ENCODE peak calls at places on chromosome 5, in five cellular contexts. Z is pancreas, C is right cardiac atrium, M is left ventricle myocardium inferior, T is IMR-90. J is an unnamed sample.

GRCh38 chr5:123819818-123820217 is 307.8 kb downstream of the CSNK1G3 start:
- DNase-seq in Z (no peak), M (no peak), T (peak; percentile 93), C (no peak), J (no peak)

GRCh38 chr5:146647656-146648199 is 131.7 kb upstream of the GPR151 start:
- DNase-seq in Z (no peak), T (no peak), M (no peak), C (no peak), J (no peak)

GRCh38 chr5:162485666-162486292 is 418.2 kb downstream of the GABRG2 start:
- DNase-seq in T (no peak), C (no peak), Z (no peak), M (no peak), J (no peak)

GRCh38 chr5:135048930-135049329 is 14.9 kb upstream of the PITX1 start:
- DNase-seq in M (no peak), T (no peak), C (no peak), Z (no peak), J (no peak)

GRCh38 chr5:176810084-176810597 is at the start of gene UNC5A:
- DNase-seq in T (peak; percentile 17), Z (no peak), M (peak; percentile 24), C (peak; percentile 54), J (no peak)

GRCh38 chr5:179142434-179143198 is 82.4 kb downstream of the ZNF354C start:
- DNase-seq in Z (no peak), C (no peak), M (no peak), T (peak; percentile 87), J (no peak)

GRCh38 chr5:65198777-65199120 is 283.0 kb downstream of the ADAMTS6 start:
- DNase-seq in M (no peak), Z (no peak), T (peak; percentile 99), C (no peak), J (no peak)

GRCh38 chr5:16936150-16937022 is at the start of gene MYO10:
- DNase-seq in C (peak; percentile 92), Z (peak; percentile 82), M (peak; percentile 80), T (peak; percentile 80), J (peak; percentile 89)

GRCh38 chr5:157335534-157336422 is 69.9 kb downstream of the CYFIP2 start:
- DNase-seq in T (peak; percentile 76), M (peak; percentile 32), C (no peak), Z (no peak), J (no peak)

GRCh38 chr5:146645382-146645781 is 129.4 kb upstream of the GPR151 start:
- DNase-seq in Z (no peak), T (no peak), C (no peak), M (no peak), J (no peak)

GRCh38 chr5:1312993-1313833 is 18.3 kb upstream of the TERT start:
- DNase-seq in M (no peak), Z (no peak), C (no peak), T (no peak), J (no peak)

GRCh38 chr5:55364537-55365055 is 56.8 kb downstream of the MTREX start:
- DNase-seq in C (no peak), Z (no peak), M (no peak), T (no peak), J (no peak)

GRCh38 chr5:55763736-55764420 is 26.0 kb downstream of the DDX4 start:
- DNase-seq in Z (no peak), C (no peak), M (no peak), T (no peak), J (no peak)

GRCh38 chr5:59276886-59277514 is 616.5 kb downstream of the PDE4D start:
- DNase-seq in Z (no peak), T (no peak), M (no peak), C (no peak), J (no peak)

GRCh38 chr5:139633295-139634027 is 14.7 kb upstream of the CXXC5 start:
- DNase-seq in T (peak; percentile 73), Z (peak; percentile 61), M (no peak), C (peak; percentile 79), J (peak; percentile 66)

GRCh38 chr5:113205807-113206206 is 229.0 kb downstream of the TSSK1B start:
- DNase-seq in T (no peak), C (no peak), Z (no peak), M (no peak), J (no peak)

GRCh38 chr5:40475546-40475945 is 204.2 kb upstream of the PTGER4 start:
- DNase-seq in T (peak; percentile 70), C (no peak), Z (no peak), M (no peak), J (no peak)

GRCh38 chr5:116418016-116418415 is 156.6 kb downstream of the SEMA6A start:
- DNase-seq in M (no peak), T (no peak), C (no peak), Z (no peak), J (no peak)

GRCh38 chr5:2866622-2867372 is 115.3 kb upstream of the IRX2 start:
- DNase-seq in M (no peak), C (no peak), T (no peak), Z (no peak), J (no peak)

DNA sequence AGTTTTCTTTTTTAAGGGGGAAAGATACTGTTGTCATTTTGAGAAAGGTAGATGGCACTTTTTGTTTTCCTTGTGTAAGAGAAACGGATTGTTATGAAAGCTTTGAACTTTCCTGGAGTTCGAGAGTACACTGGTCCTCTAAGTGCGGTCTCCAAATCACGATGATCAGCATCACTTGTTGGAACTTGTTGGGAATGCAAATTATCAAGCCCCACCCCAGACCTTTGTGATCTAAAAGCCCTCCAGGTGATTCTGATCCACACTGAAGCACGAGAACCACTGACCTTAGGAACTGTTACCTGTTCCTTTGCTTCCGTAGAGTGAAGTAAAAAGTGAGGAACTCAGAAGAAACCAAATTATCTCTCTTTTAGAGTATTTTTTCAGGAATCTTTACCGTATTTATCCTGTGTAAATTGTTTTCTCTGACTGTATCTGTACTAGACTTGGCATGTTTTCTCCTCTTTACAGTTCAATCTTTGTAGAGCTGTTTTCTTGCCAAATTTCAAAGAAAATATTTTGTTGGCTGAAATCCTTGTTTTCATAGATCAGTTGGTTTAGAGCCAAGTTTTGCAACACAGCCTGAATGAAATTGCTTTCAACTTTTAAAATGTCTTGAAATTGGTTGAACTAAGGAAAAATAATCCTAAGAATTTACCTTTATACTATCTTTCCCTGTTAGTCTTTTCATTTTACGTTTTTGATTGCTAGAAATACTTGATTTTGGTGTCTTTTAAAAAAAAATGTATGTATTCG is 4.0 kb downstream of the MAT2B start:
- DNase-seq in M (no peak), Z (no peak), T (peak; percentile 71), C (no peak), J (no peak)
- H3K4me1 ChIP-seq in M (peaks cover 84% of the 10 kb centered on the region), Z (peaks cover 30% of the 10 kb centered on the region), T (no peaks in the 10 kb centered on the region), C (peaks cover 2% of the 10 kb centered on the region), J (peaks cover 24% of the 10 kb centered on the region)

GRCh38 chr5:132110930-132111329 is 37.3 kb downstream of the CSF2 start:
- DNase-seq in M (no peak), T (peak; percentile 71), Z (no peak), C (no peak), J (no peak)
- H3K4me1 ChIP-seq in M (no peaks in the 10 kb centered on the region), T (no peaks in the 10 kb centered on the region), Z (no peaks in the 10 kb centered on the region), C (no peaks in the 10 kb centered on the region), J (no peaks in the 10 kb centered on the region)

GRCh38 chr5:132475531-132475930 is 15.0 kb downstream of the IRF1 start:
- DNase-seq in Z (no peak), M (no peak), C (no peak), T (no peak), J (no peak)

GRCh38 chr5:132475939-132476852 is 14.4 kb downstream of the IRF1 start:
- DNase-seq in T (no peak), Z (no peak), C (no peak), M (no peak), J (peak; percentile 71)

GRCh38 chr5:132477784-132478497 is 12.6 kb downstream of the IRF1 start:
- DNase-seq in T (no peak), Z (no peak), C (no peak), M (peak; percentile 11), J (no peak)

GRCh38 chr5:132478498-132478855 is 12.1 kb downstream of the IRF1 start:
- DNase-seq in C (peak; percentile 46), M (peak; percentile 15), T (no peak), Z (no peak), J (no peak)

DNA sequence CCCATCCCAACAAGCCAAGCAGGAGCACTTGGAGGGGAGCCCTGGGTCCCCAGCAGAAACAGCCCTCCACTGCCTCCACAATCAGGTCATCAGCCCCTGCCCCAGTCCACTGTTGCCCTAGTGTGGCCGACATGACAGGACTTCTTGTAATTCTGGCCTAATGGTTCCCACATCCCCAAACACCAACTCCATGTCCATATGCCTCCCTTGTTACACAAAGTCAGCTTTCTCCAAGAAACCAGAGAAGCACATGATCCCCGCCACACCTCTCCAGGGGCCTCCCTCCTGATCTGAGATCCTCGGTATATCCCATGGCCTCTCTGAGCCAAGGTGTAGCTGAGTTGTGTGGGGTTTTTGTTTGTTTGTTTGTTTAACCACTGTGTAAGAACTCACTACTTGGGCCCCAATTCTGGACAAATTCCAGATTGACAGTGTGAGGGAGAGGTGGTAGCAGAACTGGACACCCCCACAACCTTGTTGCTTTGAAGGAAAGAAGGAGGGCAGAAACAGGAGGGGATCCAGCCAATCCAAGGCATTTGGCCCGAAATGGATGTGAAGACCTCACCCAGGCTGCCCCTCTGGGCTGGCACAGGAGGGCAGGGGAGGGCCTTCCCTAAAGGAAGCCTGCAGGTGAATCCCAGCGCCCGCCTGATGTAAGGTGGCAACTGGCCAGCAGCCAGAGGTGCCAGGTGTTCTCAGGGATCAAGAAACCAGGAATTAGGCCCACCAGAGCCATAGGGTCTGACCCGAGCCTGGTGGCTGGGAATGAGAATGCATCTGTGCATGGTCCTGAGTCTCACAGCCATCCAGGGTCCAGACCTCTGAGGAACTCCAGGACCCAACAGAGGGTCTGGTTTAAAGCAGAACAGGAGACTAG is 13.5 kb downstream of the IRF1 start:
- DNase-seq in M (peak; percentile 14), C (no peak), Z (no peak), T (no peak), J (no peak)
- H3K4me1 ChIP-seq in M (peaks cover 88% of the 10 kb centered on the region), C (peaks cover 30% of the 10 kb centered on the region), Z (peaks cover 6% of the 10 kb centered on the region), T (no peaks in the 10 kb centered on the region), J (peaks cover 18% of the 10 kb centered on the region)

DNA sequence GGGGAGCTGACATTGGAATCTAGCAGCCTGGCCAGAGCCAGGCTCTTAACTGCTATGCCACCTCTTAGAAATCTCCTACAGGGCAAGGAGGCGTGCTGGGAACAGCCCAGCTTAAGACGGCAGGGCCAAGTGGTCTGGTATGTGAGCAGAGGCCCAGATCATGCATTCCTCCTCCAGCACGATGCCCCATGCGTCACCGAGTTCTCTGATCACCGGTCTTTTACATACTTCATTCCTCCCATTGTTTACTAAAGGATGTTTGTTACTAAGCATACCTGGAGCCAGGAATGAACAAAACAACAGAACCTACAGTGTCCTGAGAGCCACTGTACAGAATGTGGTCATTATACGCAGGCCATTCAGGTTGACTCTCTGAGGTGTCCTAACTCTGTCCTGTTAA is 73.8 kb downstream of the TRIO start:
- DNase-seq in M (no peak), C (no peak), Z (no peak), T (no peak), J (no peak)
- H3K4me1 ChIP-seq in M (peaks cover 83% of the 10 kb centered on the region), C (peaks cover 33% of the 10 kb centered on the region), Z (peaks cover 19% of the 10 kb centered on the region), T (peaks cover 49% of the 10 kb centered on the region), J (peaks cover 49% of the 10 kb centered on the region)

GRCh38 chr5:14206028-14206725 is 63.0 kb downstream of the TRIO start:
- DNase-seq in Z (no peak), C (no peak), T (no peak), M (no peak), J (no peak)
- H3K4me1 ChIP-seq in Z (peaks cover 16% of the 10 kb centered on the region), C (peaks cover 11% of the 10 kb centered on the region), T (peaks cover 40% of the 10 kb centered on the region), M (peaks cover 92% of the 10 kb centered on the region), J (peaks cover 70% of the 10 kb centered on the region)

GRCh38 chr5:136057401-136057951 is 28.7 kb downstream of the TGFBI start:
- DNase-seq in M (no peak), T (peak; percentile 84), C (no peak), Z (no peak), J (no peak)
- H3K4me1 ChIP-seq in M (peaks cover 50% of the 10 kb centered on the region), T (peaks cover 52% of the 10 kb centered on the region), C (peaks cover 8% of the 10 kb centered on the region), Z (no peaks in the 10 kb centered on the region), J (no peaks in the 10 kb centered on the region)